ENCODE peak calls at places on chromosome 17, in four cellular contexts. W, F, D and R are unnamed samples.

GRCh38 chr17:48427598-48427997 is 2.4 kb downstream of the SKAP1 start:
- DNase-seq in D (no peak), W (no peak), F (no peak), R (peak; percentile 14)

GRCh38 chr17:44071198-44071520 is 624 bp downstream of the G6PC3 start:
- DNase-seq in D (no peak), F (no peak), W (no peak), R (no peak)

GRCh38 chr17:10807704-10808128 is 3.8 kb upstream of the TMEM238L start:
- DNase-seq in F (no peak), W (no peak), D (no peak), R (no peak)

GRCh38 chr17:42679492-42680330 is 1.9 kb downstream of the CCR10 start:
- DNase-seq in D (peak; percentile 72), W (peak; percentile 85), F (peak; percentile 91), R (peak; percentile 72)

GRCh38 chr17:36727577-36727976 is 126.2 kb downstream of the MRM1 start:
- DNase-seq in D (no peak), W (no peak), F (no peak), R (no peak)

GRCh38 chr17:12472613-12473173 is 193.0 kb upstream of the MYOCD start:
- DNase-seq in D (no peak), W (no peak), F (no peak), R (no peak)

GRCh38 chr17:10737168-10737622 is 7.4 kb upstream of the TMEM220 start:
- DNase-seq in F (peak; percentile 87), D (peak; percentile 72), W (peak; percentile 34), R (peak; percentile 79)

GRCh38 chr17:80877829-80878303 is 113.8 kb upstream of the CHMP6 start:
- DNase-seq in F (no peak), W (no peak), D (no peak), R (no peak)

GRCh38 chr17:62995377-62995885 is 29.4 kb downstream of the TANC2 start:
- DNase-seq in F (peak; percentile 31), W (no peak), D (no peak), R (peak; percentile 49)

GRCh38 chr17:76458580-76459490 is 5.9 kb upstream of the UBE2O start:
- DNase-seq in D (no peak), F (peak; percentile 69), W (no peak), R (no peak)

GRCh38 chr17:8176998-8177731 is 985 bp upstream of the TMEM107 start:
- DNase-seq in W (peak; percentile 6), D (no peak), F (peak; percentile 21), R (no peak)

GRCh38 chr17:50222922-50223321 is 21.5 kb upstream of the COL1A1 start:
- DNase-seq in D (peak; percentile 27), W (no peak), F (no peak), R (no peak)

GRCh38 chr17:43468746-43469544 is 14.8 kb upstream of the DHX8 start:
- DNase-seq in F (peak; percentile 27), W (no peak), D (no peak), R (peak; percentile 7)

GRCh38 chr17:67098022-67098421 is 53.7 kb downstream of the CACNG1 start:
- DNase-seq in W (no peak), D (no peak), F (no peak), R (no peak)

GRCh38 chr17:40474419-40475002 is 26.9 kb downstream of the TNS4 start:
- DNase-seq in F (peak; percentile 59), D (peak; percentile 80), W (no peak), R (no peak)

GRCh38 chr17:7560172-7561027 is 1.3 kb upstream of the SENP3 start:
- DNase-seq in W (peak; percentile 64), D (peak; percentile 69), F (peak; percentile 89), R (peak; percentile 83)

GRCh38 chr17:77086433-77087010 is 54.2 kb upstream of the SEC14L1 start:
- DNase-seq in W (peak; percentile 88), F (peak; percentile 90), D (peak; percentile 84), R (peak; percentile 63)

GRCh38 chr17:35931794-35932419 is 1.3 kb upstream of the RDM1 start:
- DNase-seq in W (no peak), D (no peak), F (no peak), R (no peak)

GRCh38 chr17:79797492-79798295 is 817 bp upstream of the CBX8 start:
- DNase-seq in F (peak; percentile 25), D (peak; percentile 54), W (peak; percentile 40), R (peak; percentile 58)

GRCh38 chr17:79799538-79800324 is 2.9 kb upstream of the CBX8 start:
- DNase-seq in F (no peak), W (no peak), D (no peak), R (peak; percentile 38)

GRCh38 chr17:79799174-79799537 is 2.3 kb upstream of the CBX8 start:
- DNase-seq in F (no peak), D (no peak), W (no peak), R (no peak)

GRCh38 chr17:79796570-79797491 is at the start of gene CBX8:
- DNase-seq in D (peak; percentile 100), F (peak; percentile 100), W (peak; percentile 100), R (peak; percentile 100)

DNA sequence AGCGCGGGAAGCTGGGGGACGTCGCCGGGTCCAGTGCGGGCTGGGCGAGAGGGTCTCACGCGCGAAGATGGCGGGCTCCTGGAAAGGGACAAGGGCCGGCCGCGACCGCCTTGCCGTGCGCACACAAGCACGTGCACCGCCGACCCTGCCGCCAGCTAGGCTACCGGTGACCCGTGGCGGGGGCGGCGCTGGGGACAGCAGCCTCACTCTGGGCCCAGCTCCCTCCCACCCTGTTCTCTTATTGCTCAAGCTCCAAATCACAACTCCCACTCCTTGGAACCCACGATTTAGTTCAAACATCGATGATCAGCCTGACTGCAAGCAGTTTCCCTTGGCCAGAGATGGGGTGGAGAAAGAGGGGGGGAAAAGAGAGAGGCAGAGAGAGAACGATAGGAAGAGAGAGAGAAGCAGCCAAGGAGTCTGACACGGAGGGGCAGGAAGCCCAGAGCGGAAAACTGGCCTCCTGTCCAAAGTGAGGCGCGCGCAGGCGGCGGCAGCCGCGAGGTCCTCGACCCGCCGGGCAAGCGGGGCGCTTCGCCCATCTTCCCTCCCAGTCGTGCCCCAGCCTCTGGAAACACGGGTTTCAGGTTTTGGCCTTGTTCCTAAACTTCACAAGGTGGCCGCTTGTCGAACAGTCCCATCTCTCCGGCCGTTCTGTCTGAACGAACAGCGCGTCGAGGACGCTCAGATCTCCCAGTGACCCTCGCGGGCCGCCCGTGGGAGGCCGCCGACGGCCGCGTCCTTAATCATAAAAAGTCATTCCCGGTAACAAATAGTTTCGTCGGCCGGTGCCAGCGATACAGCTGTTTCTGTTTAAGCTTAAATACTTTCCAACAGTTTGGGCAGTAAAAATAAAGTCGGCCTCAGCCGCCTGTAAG is 1.7 kb upstream of the CBX8 start:
- DNase-seq in W (peak; percentile 49), D (no peak), F (peak; percentile 57), R (peak; percentile 36)
- H3K4me1 ChIP-seq in W (peaks cover 24% of the 10 kb centered on the region), D (peaks cover 15% of the 10 kb centered on the region), F (peaks cover 40% of the 10 kb centered on the region), R (peaks cover 54% of the 10 kb centered on the region)

DNA sequence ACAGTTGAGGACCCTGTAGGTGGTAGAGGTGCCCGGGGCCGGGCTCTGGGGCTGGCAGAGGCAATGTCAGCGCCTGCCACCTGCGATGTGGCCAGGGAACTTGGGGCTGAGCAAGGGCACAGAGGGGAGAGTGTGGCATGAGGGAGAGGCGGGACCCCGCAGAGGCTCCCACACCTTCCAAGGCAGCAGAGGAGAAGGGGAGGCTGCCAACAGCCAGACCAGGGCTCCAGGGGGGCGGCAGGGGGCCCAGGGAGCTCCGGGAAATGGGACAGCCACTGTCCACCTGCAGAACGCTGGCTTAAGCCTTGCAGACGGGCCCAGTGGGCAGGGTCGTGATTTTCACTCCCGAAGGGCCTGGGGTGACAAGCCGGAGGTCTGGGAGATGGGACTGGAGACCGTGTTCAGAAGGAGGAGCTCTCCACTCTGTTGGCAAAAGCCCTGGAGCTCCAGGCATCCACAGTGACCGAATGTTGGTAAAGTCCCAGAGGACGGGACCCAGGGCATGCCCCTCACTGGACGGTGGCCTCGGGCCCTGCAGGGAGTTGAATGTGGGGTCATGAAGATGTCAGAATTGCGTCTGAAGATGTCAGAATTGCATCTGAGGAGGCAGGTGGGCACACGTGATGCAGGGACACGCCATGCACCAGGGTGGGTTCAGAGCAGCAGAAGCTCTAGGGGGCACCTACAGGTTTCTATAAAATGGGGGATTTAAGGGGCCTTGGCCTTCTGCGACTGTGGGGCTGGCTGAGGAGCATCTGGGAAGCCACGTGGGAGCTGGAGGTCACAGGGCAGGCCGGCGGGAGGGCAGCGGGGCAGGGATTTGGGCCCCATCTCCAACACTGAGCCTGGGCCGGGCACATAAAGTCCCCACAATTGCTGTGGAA is 18.6 kb downstream of the CD7 start:
- DNase-seq in F (no peak), W (no peak), D (no peak), R (no peak)
- H3K4me3 ChIP-seq in F (no peak overlapping the region), W (peak overlapping the region; percentile 67), D (peak overlapping the region; percentile 37), R (peak overlapping the region; percentile 35)

GRCh38 chr17:82106697-82107305 is 8.8 kb upstream of the FASN start:
- DNase-seq in D (no peak), W (no peak), F (no peak), R (no peak)

GRCh38 chr17:82103588-82104451 is 5.8 kb upstream of the FASN start:
- DNase-seq in F (peak; percentile 90), D (peak; percentile 78), W (peak; percentile 71), R (no peak)

GRCh38 chr17:82105882-82106696 is 8.1 kb upstream of the FASN start:
- DNase-seq in W (peak; percentile 47), F (peak; percentile 83), D (peak; percentile 20), R (peak; percentile 64)

GRCh38 chr17:82104797-82105416 is 6.9 kb upstream of the FASN start:
- DNase-seq in F (no peak), W (no peak), D (no peak), R (no peak)

GRCh38 chr17:82105417-82105881 is 7.4 kb upstream of the FASN start:
- DNase-seq in D (no peak), F (no peak), W (no peak), R (no peak)
- H3K4me1 ChIP-seq in D (no peaks in the 10 kb centered on the region), F (peaks cover 61% of the 10 kb centered on the region), W (peaks cover 49% of the 10 kb centered on the region), R (peaks cover 20% of the 10 kb centered on the region)

GRCh38 chr17:61404702-61405046 is 5.0 kb downstream of the TBX2 start:
- DNase-seq in F (no peak), D (no peak), W (no peak), R (no peak)
- H3K4me3 ChIP-seq in F (peak overlapping the region; percentile 65), D (no peak overlapping the region), W (peak overlapping the region; percentile 77), R (peak overlapping the region; percentile 23)

DNA sequence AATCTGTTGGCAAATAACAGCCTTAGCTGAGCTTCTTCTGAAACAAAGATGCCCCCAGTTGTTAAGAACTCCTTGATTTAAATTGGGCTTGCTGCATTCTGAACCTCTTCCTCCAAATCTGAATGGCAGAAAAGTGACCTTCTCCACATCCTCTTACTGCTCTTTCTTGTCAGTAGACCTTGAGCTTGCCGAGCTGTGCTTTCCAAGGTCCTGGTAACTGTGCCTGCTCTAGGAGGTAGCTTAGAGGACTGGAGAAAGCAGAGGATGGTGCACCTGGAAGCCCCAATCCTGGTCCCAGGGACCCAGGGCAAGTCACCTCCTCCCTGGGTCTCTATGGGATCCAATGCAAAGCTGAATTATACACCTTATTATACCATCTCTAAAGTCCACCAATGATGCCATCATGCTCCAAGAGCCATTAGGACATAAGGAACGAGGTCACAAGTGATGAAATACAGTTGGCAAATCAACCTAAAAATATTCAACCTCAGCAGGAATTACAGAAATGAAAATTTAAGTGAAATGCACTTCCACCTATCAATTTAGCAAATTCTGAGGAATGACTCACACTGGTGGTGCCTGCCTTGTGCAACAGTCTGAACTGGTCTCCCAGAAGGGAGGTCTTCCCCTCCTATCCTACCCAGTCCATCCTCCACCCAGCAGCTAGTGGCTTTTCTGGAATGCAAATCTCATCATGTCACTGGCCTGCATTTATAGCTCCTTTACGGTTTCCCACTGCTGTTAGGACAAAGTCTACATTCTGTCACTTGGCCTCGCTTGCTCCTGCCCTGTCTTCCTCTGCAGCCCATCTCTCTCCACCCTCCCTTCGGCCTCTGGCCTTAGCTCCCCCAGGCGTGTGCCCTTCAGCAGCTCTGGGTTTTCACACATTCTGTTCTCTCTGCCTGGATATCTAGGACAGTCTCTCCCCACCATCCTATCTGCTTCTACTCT is 36.6 kb downstream of the TOM1L2 start:
- DNase-seq in F (peak; percentile 76), W (peak; percentile 44), D (no peak), R (no peak)
- H3K4me1 ChIP-seq in F (peaks cover 36% of the 10 kb centered on the region), W (peaks cover 64% of the 10 kb centered on the region), D (peaks cover 7% of the 10 kb centered on the region), R (peaks cover 26% of the 10 kb centered on the region)